ENCODE peak calls at places on chromosomes 12 and 14, in six cellular contexts. One of them, this sample, is unnamed.

GRCh38 chr14:100736269-100737180 is 9.8 kb downstream of the DLK1 start:
- DNase-seq in C1 segment of cervical spinal cord: no peak
- DNase-seq in psoas muscle: no peak
- DNase-seq in effector CD8-positive, alpha-beta T cell: no peak
- DNase-seq in NCI-H1417 treated with DMSO at 0.1 percent for 48 hours: no peak
- DNase-seq in activated CD8-positive, alpha-beta T cell treated with anti-CD3 and anti-CD28 coated beads, Interleukin-2, amount 10 ng/mL, durations not matched to agents 7 days and 5 days: no peak
- DNase-seq in this sample: no peak

GRCh38 chr12:68118096-68118755 is 41.3 kb downstream of the IFNG start:
- DNase-seq in C1 segment of cervical spinal cord: no peak
- DNase-seq in psoas muscle: no peak
- DNase-seq in effector CD8-positive, alpha-beta T cell: no peak
- DNase-seq in NCI-H1417 treated with DMSO at 0.1 percent for 48 hours: no peak
- DNase-seq in activated CD8-positive, alpha-beta T cell treated with anti-CD3 and anti-CD28 coated beads, Interleukin-2, amount 10 ng/mL, durations not matched to agents 7 days and 5 days: no peak
- DNase-seq in this sample: no peak

GRCh38 chr14:75335588-75335987 is 57.0 kb downstream of the FOS start:
- DNase-seq in C1 segment of cervical spinal cord: no peak
- DNase-seq in psoas muscle: no peak
- DNase-seq in effector CD8-positive, alpha-beta T cell: no peak
- DNase-seq in NCI-H1417 treated with DMSO at 0.1 percent for 48 hours: no peak
- DNase-seq in activated CD8-positive, alpha-beta T cell treated with anti-CD3 and anti-CD28 coated beads, Interleukin-2, amount 10 ng/mL, durations not matched to agents 7 days and 5 days: no peak
- DNase-seq in this sample: no peak

GRCh38 chr12:18718462-18718861 is 19.4 kb downstream of the PLCZ1 start:
- DNase-seq in C1 segment of cervical spinal cord: no peak
- DNase-seq in psoas muscle: no peak
- DNase-seq in effector CD8-positive, alpha-beta T cell: no peak
- DNase-seq in NCI-H1417 treated with DMSO at 0.1 percent for 48 hours: no peak
- DNase-seq in activated CD8-positive, alpha-beta T cell treated with anti-CD3 and anti-CD28 coated beads, Interleukin-2, amount 10 ng/mL, durations not matched to agents 7 days and 5 days: no peak
- DNase-seq in this sample: no peak

GRCh38 chr12:52496590-52497071 is 3.6 kb upstream of the KRT6A start:
- DNase-seq in C1 segment of cervical spinal cord: no peak
- DNase-seq in psoas muscle: no peak
- DNase-seq in effector CD8-positive, alpha-beta T cell: no peak
- DNase-seq in NCI-H1417 treated with DMSO at 0.1 percent for 48 hours: no peak
- DNase-seq in activated CD8-positive, alpha-beta T cell treated with anti-CD3 and anti-CD28 coated beads, Interleukin-2, amount 10 ng/mL, durations not matched to agents 7 days and 5 days: no peak
- DNase-seq in this sample: no peak

GRCh38 chr12:88245905-88246304 is 103.8 kb downstream of the TMTC3 start:
- DNase-seq in C1 segment of cervical spinal cord: no peak
- DNase-seq in psoas muscle: no peak
- DNase-seq in effector CD8-positive, alpha-beta T cell: no peak
- DNase-seq in NCI-H1417 treated with DMSO at 0.1 percent for 48 hours: no peak
- DNase-seq in activated CD8-positive, alpha-beta T cell treated with anti-CD3 and anti-CD28 coated beads, Interleukin-2, amount 10 ng/mL, durations not matched to agents 7 days and 5 days: no peak
- DNase-seq in this sample: no peak

GRCh38 chr12:5166976-5167375 is 123.3 kb downstream of the KCNA5 start:
- DNase-seq in C1 segment of cervical spinal cord: no peak
- DNase-seq in psoas muscle: no peak
- DNase-seq in effector CD8-positive, alpha-beta T cell: no peak
- DNase-seq in NCI-H1417 treated with DMSO at 0.1 percent for 48 hours: no peak
- DNase-seq in activated CD8-positive, alpha-beta T cell treated with anti-CD3 and anti-CD28 coated beads, Interleukin-2, amount 10 ng/mL, durations not matched to agents 7 days and 5 days: no peak
- DNase-seq in this sample: no peak

GRCh38 chr12:29149691-29150382 is 759 bp downstream of the FAR2 start:
- DNase-seq in C1 segment of cervical spinal cord: no peak
- DNase-seq in psoas muscle: peak
- DNase-seq in effector CD8-positive, alpha-beta T cell: no peak
- DNase-seq in NCI-H1417 treated with DMSO at 0.1 percent for 48 hours: no peak
- DNase-seq in activated CD8-positive, alpha-beta T cell treated with anti-CD3 and anti-CD28 coated beads, Interleukin-2, amount 10 ng/mL, durations not matched to agents 7 days and 5 days: peak
- DNase-seq in this sample: no peak

GRCh38 chr14:69543341-69544249 is 31.1 kb downstream of the CCDC177 start:
- DNase-seq in C1 segment of cervical spinal cord: no peak
- DNase-seq in psoas muscle: peak
- DNase-seq in effector CD8-positive, alpha-beta T cell: no peak
- DNase-seq in NCI-H1417 treated with DMSO at 0.1 percent for 48 hours: no peak
- DNase-seq in activated CD8-positive, alpha-beta T cell treated with anti-CD3 and anti-CD28 coated beads, Interleukin-2, amount 10 ng/mL, durations not matched to agents 7 days and 5 days: peak
- DNase-seq in this sample: no peak

GRCh38 chr14:55968741-55969140 is 149.5 kb upstream of the PELI2 start:
- DNase-seq in C1 segment of cervical spinal cord: no peak
- DNase-seq in psoas muscle: no peak
- DNase-seq in effector CD8-positive, alpha-beta T cell: no peak
- DNase-seq in NCI-H1417 treated with DMSO at 0.1 percent for 48 hours: no peak
- DNase-seq in activated CD8-positive, alpha-beta T cell treated with anti-CD3 and anti-CD28 coated beads, Interleukin-2, amount 10 ng/mL, durations not matched to agents 7 days and 5 days: no peak
- DNase-seq in this sample: no peak

GRCh38 chr14:92675421-92675820 is 73.0 kb downstream of the LGMN start:
- DNase-seq in C1 segment of cervical spinal cord: no peak
- DNase-seq in psoas muscle: no peak
- DNase-seq in effector CD8-positive, alpha-beta T cell: no peak
- DNase-seq in NCI-H1417 treated with DMSO at 0.1 percent for 48 hours: no peak
- DNase-seq in activated CD8-positive, alpha-beta T cell treated with anti-CD3 and anti-CD28 coated beads, Interleukin-2, amount 10 ng/mL, durations not matched to agents 7 days and 5 days: no peak
- DNase-seq in this sample: no peak

GRCh38 chr14:61229475-61229888 is 51.7 kb downstream of the TMEM30B start:
- DNase-seq in C1 segment of cervical spinal cord: no peak
- DNase-seq in psoas muscle: no peak
- DNase-seq in effector CD8-positive, alpha-beta T cell: no peak
- DNase-seq in NCI-H1417 treated with DMSO at 0.1 percent for 48 hours: no peak
- DNase-seq in activated CD8-positive, alpha-beta T cell treated with anti-CD3 and anti-CD28 coated beads, Interleukin-2, amount 10 ng/mL, durations not matched to agents 7 days and 5 days: no peak
- DNase-seq in this sample: no peak

GRCh38 chr12:95859344-95859816 is 628 bp downstream of the SNRPF start:
- DNase-seq in C1 segment of cervical spinal cord: no peak
- DNase-seq in psoas muscle: no peak
- DNase-seq in effector CD8-positive, alpha-beta T cell: no peak
- DNase-seq in NCI-H1417 treated with DMSO at 0.1 percent for 48 hours: no peak
- DNase-seq in activated CD8-positive, alpha-beta T cell treated with anti-CD3 and anti-CD28 coated beads, Interleukin-2, amount 10 ng/mL, durations not matched to agents 7 days and 5 days: peak
- DNase-seq in this sample: no peak

GRCh38 chr12:123602651-123603195 is 824 bp downstream of the DDX55 start:
- DNase-seq in C1 segment of cervical spinal cord: no peak
- DNase-seq in psoas muscle: no peak
- DNase-seq in effector CD8-positive, alpha-beta T cell: no peak
- DNase-seq in NCI-H1417 treated with DMSO at 0.1 percent for 48 hours: no peak
- DNase-seq in activated CD8-positive, alpha-beta T cell treated with anti-CD3 and anti-CD28 coated beads, Interleukin-2, amount 10 ng/mL, durations not matched to agents 7 days and 5 days: peak
- DNase-seq in this sample: no peak

GRCh38 chr14:36518586-36519430 is 1.2 kb downstream of the NKX2-1 start:
- DNase-seq in C1 segment of cervical spinal cord: no peak
- DNase-seq in psoas muscle: no peak
- DNase-seq in effector CD8-positive, alpha-beta T cell: no peak
- DNase-seq in NCI-H1417 treated with DMSO at 0.1 percent for 48 hours: no peak
- DNase-seq in activated CD8-positive, alpha-beta T cell treated with anti-CD3 and anti-CD28 coated beads, Interleukin-2, amount 10 ng/mL, durations not matched to agents 7 days and 5 days: no peak
- DNase-seq in this sample: no peak

GRCh38 chr12:66288121-66288520 is 14.2 kb upstream of the HELB start:
- DNase-seq in C1 segment of cervical spinal cord: no peak
- DNase-seq in psoas muscle: no peak
- DNase-seq in effector CD8-positive, alpha-beta T cell: peak
- DNase-seq in NCI-H1417 treated with DMSO at 0.1 percent for 48 hours: no peak
- DNase-seq in activated CD8-positive, alpha-beta T cell treated with anti-CD3 and anti-CD28 coated beads, Interleukin-2, amount 10 ng/mL, durations not matched to agents 7 days and 5 days: peak
- DNase-seq in this sample: no peak

GRCh38 chr12:90098132-90098779 is 389.6 kb upstream of the ATP2B1 start:
- DNase-seq in C1 segment of cervical spinal cord: no peak
- DNase-seq in psoas muscle: no peak
- DNase-seq in effector CD8-positive, alpha-beta T cell: no peak
- DNase-seq in NCI-H1417 treated with DMSO at 0.1 percent for 48 hours: no peak
- DNase-seq in activated CD8-positive, alpha-beta T cell treated with anti-CD3 and anti-CD28 coated beads, Interleukin-2, amount 10 ng/mL, durations not matched to agents 7 days and 5 days: no peak
- DNase-seq in this sample: no peak

GRCh38 chr12:132320767-132321211 is 8.6 kb downstream of the GALNT9 start:
- DNase-seq in C1 segment of cervical spinal cord: no peak
- DNase-seq in psoas muscle: peak
- DNase-seq in effector CD8-positive, alpha-beta T cell: no peak
- DNase-seq in NCI-H1417 treated with DMSO at 0.1 percent for 48 hours: no peak
- DNase-seq in activated CD8-positive, alpha-beta T cell treated with anti-CD3 and anti-CD28 coated beads, Interleukin-2, amount 10 ng/mL, durations not matched to agents 7 days and 5 days: no peak
- DNase-seq in this sample: no peak

GRCh38 chr14:32698831-32699230 is 239.8 kb upstream of the NPAS3 start:
- DNase-seq in C1 segment of cervical spinal cord: no peak
- DNase-seq in psoas muscle: no peak
- DNase-seq in effector CD8-positive, alpha-beta T cell: no peak
- DNase-seq in NCI-H1417 treated with DMSO at 0.1 percent for 48 hours: no peak
- DNase-seq in activated CD8-positive, alpha-beta T cell treated with anti-CD3 and anti-CD28 coated beads, Interleukin-2, amount 10 ng/mL, durations not matched to agents 7 days and 5 days: no peak
- DNase-seq in this sample: no peak

GRCh38 chr12:86275356-86275755 is 19.2 kb upstream of the MGAT4C start:
- DNase-seq in C1 segment of cervical spinal cord: no peak
- DNase-seq in psoas muscle: no peak
- DNase-seq in effector CD8-positive, alpha-beta T cell: no peak
- DNase-seq in NCI-H1417 treated with DMSO at 0.1 percent for 48 hours: no peak
- DNase-seq in activated CD8-positive, alpha-beta T cell treated with anti-CD3 and anti-CD28 coated beads, Interleukin-2, amount 10 ng/mL, durations not matched to agents 7 days and 5 days: no peak
- DNase-seq in this sample: no peak

GRCh38 chr14:42947991-42948390 is 1341.3 kb downstream of the LRFN5 start:
- DNase-seq in C1 segment of cervical spinal cord: no peak
- DNase-seq in psoas muscle: no peak
- DNase-seq in effector CD8-positive, alpha-beta T cell: no peak
- DNase-seq in NCI-H1417 treated with DMSO at 0.1 percent for 48 hours: no peak
- DNase-seq in activated CD8-positive, alpha-beta T cell treated with anti-CD3 and anti-CD28 coated beads, Interleukin-2, amount 10 ng/mL, durations not matched to agents 7 days and 5 days: no peak
- DNase-seq in this sample: no peak

GRCh38 chr12:59600174-59600573 is 4.3 kb downstream of the SLC16A7 start:
- DNase-seq in C1 segment of cervical spinal cord: no peak
- DNase-seq in psoas muscle: no peak
- DNase-seq in effector CD8-positive, alpha-beta T cell: no peak
- DNase-seq in NCI-H1417 treated with DMSO at 0.1 percent for 48 hours: no peak
- DNase-seq in activated CD8-positive, alpha-beta T cell treated with anti-CD3 and anti-CD28 coated beads, Interleukin-2, amount 10 ng/mL, durations not matched to agents 7 days and 5 days: no peak
- DNase-seq in this sample: no peak